ENCODE peak calls at places on chromosomes 5 and 9, in ten cellular contexts. I is A549, Y is tibial artery, X is colonic mucosa, O is IMR-90, C is mucosa of descending colon, P is prostate gland, A is left ventricle myocardium inferior, M is left lung, L is mesothelial cell of epicardium. V is an unnamed sample.

GRCh38 chr5:149754481-149754880 is 24.4 kb downstream of the PPARGC1B start:
- DNase-seq in I (no peak), Y (no peak), X (no peak), O (no peak), C (no peak), P (no peak), A (no peak), M (no peak), L (no peak), V (no peak)

GRCh38 chr9:121731090-121731489 is 79.7 kb downstream of the DAB2IP start:
- DNase-seq in I (no peak), Y (no peak), X (no peak), O (no peak), C (no peak), P (no peak), A (no peak), M (no peak), L (no peak), V (no peak)

GRCh38 chr5:39156082-39156481 is 63.3 kb downstream of the FYB1 start:
- DNase-seq in I (no peak), Y (no peak), X (no peak), O (no peak), C (no peak), P (no peak), A (no peak), M (no peak), L (no peak), V (no peak)

GRCh38 chr9:127201071-127201541 is 63.5 kb upstream of the GARNL3 start:
- DNase-seq in I (no peak), Y (no peak), X (no peak), O (peak; percentile 29), C (no peak), P (no peak), A (peak; percentile 6), M (no peak), L (no peak), V (no peak)

GRCh38 chr9:97398999-97399758 is 12.7 kb upstream of the TDRD7 start:
- DNase-seq in I (peak; percentile 85), Y (peak; percentile 35), X (peak; percentile 82), O (peak; percentile 65), C (peak; percentile 86), P (peak; percentile 23), A (peak; percentile 69), M (peak; percentile 95), L (peak; percentile 79), V (no peak)

GRCh38 chr9:114276908-114277821 is 45.7 kb upstream of the ORM1 start:
- DNase-seq in I (no peak), Y (no peak), X (no peak), O (peak; percentile 98), C (no peak), P (no peak), A (peak; percentile 7), M (no peak), L (no peak), V (no peak)

GRCh38 chr5:37665889-37666288 is 174.0 kb downstream of the GDNF start:
- DNase-seq in I (no peak), Y (no peak), X (no peak), O (no peak), C (peak; percentile 53), P (peak; percentile 13), A (peak; percentile 67), M (peak; percentile 60), L (no peak), V (no peak)

GRCh38 chr9:137087409-137087925 is 682 bp downstream of the MAN1B1 start:
- DNase-seq in I (no peak), Y (no peak), X (no peak), O (no peak), C (no peak), P (no peak), A (no peak), M (no peak), L (no peak), V (no peak)

GRCh38 chr5:163727028-163727427 is 221.6 kb downstream of the MAT2B start:
- DNase-seq in I (no peak), Y (no peak), X (peak; percentile 29), O (no peak), C (peak; percentile 28), P (no peak), A (no peak), M (no peak), L (no peak), V (no peak)

GRCh38 chr5:168219515-168220410 is 71.7 kb upstream of the WWC1 start:
- DNase-seq in I (peak; percentile 94), Y (no peak), X (peak; percentile 72), O (peak; percentile 63), C (peak; percentile 87), P (peak; percentile 71), A (no peak), M (no peak), L (peak; percentile 50), V (peak; percentile 58)

GRCh38 chr9:82549174-82549821 is 513.6 kb downstream of the RASEF start:
- DNase-seq in I (no peak), Y (no peak), X (no peak), O (no peak), C (no peak), P (no peak), A (no peak), M (no peak), L (no peak), V (no peak)
- TF ChIP-seq CTCF in I (no peak), Y (no peak), X (no peak), O (no peak), C (no peak), P (no peak), A (no peak), M (no peak), L (no peak), V (no peak)

GRCh38 chr9:84815554-84815953 is 146.0 kb downstream of the NTRK2 start:
- DNase-seq in I (no peak), Y (no peak), X (no peak), O (no peak), C (no peak), P (no peak), A (no peak), M (no peak), L (no peak), V (no peak)
- TF ChIP-seq CTCF in I (no peak), Y (no peak), X (no peak), O (no peak), C (no peak), P (no peak), A (no peak), M (no peak), L (no peak), V (no peak)

DNA sequence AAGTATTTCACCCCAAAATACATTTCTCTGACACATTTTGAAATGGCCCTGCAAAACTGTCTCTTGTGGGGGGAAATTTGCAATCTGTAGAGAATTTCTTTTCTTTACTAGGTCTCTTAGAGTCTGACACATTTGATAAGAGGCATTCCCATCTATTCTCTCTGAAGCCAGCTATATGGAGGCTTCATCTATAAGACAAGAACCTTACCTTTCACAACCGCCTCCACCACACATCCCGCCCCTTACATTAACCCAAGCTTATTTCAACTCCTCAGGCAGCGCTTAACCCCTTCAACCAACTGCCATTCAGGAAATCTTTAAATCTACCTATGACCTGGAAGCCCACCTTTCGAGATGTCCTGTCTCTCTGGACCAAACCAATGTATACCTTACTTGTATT is 829.5 kb downstream of the TLE4 start:
- DNase-seq in I (no peak), Y (no peak), X (no peak), O (no peak), C (no peak), P (no peak), A (no peak), M (no peak), L (no peak), V (no peak)
- TF ChIP-seq CTCF in I (no peak), Y (no peak), X (no peak), O (no peak), C (no peak), P (no peak), A (no peak), M (no peak), L (no peak), V (no peak)

DNA sequence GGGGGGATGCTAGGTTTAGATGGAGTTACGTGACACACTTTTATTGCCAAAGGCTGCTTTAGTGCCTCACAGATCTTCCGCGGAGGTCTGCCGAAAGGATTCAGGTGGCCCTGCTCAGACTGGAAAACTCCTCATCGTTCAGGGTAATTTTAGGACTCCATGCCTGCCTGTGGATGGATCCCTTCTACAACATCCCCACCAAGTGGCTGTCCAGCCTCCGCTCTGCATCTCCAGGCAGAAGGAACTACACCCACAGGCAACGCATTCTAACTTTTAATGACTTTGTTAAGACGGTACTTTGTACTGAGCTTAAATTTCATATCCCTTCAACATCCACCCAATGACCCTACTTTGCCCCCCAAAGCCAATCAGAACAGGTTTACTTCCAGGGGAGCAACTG is 29.4 kb downstream of the ATPSCKMT start:
- DNase-seq in I (no peak), Y (no peak), X (no peak), O (no peak), C (no peak), P (no peak), A (no peak), M (no peak), L (no peak), V (no peak)
- TF ChIP-seq CTCF in I (no peak), Y (no peak), X (no peak), O (peak; percentile 6), C (no peak), P (no peak), A (peak; percentile 15), M (no peak), L (no peak), V (no peak)

DNA sequence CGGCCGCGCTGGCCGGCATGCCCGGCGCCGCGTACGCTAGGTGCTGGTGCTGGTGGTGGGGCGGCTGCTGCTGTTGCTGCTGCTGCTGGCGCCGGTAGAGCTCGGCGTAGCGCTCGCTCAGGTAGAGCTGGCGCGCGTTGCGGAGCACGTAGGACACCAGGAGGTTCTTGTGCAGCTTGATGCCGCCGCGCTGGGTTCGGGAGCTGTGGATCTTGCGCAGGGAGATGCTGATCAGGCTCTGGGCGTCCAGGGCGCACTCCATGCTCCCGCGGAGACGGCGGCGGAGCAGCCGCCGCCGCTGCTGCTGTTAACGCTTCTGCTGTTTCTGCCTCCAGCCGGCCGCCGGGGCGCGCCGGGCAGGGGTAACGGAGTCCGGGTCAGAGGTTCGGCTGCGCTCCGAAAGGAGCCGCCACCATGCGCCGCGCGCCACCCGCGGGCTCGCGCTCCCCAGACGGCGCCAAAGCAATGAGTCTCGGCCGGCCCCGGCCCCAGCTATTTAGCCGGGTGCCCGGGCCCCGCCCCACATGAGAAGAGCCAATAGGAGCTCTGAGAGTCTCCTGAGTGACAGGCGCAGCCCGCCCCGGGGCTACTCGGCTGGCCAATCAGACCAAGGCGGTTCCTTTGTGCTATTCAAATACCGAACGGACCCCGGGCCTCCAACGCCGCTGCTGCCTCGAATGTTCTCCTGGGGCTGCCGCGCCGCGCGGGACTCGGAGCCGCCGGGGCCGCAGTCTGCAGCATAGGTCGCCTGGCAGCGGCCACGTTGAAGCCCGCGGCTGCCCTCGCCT is at the start of gene IER5L:
- DNase-seq in I (peak; percentile 99), Y (peak; percentile 96), X (peak; percentile 96), O (peak; percentile 94), C (peak; percentile 96), P (peak; percentile 97), A (peak; percentile 95), M (peak; percentile 95), L (peak; percentile 99), V (peak; percentile 66)
- TF ChIP-seq CTCF in I (no peak), Y (no peak), X (no peak), O (peak; percentile 3), C (no peak), P (no peak), A (no peak), M (no peak), L (no peak), V (no peak)

DNA sequence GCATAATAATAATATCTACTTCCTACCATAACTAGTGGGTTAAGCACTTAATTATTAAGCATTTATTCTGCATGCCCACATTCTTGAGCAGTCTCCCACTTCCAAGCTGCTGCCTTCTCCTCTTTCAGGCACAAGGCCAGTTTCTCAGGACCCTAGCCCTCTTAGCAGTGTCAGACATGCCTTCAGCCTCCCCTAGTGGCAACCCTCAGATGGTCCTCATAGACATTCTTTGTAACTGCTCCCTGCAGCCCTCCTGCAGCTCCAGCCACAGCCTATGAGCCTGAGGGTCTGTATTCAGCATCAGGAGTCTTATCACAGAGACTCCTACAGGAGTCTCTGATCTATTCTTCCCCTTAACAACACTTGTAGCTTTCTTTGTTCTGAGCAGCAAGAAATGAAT is 3.8 kb downstream of the IL9 start:
- DNase-seq in I (no peak), Y (no peak), X (no peak), O (no peak), C (no peak), P (no peak), A (no peak), M (no peak), L (no peak), V (no peak)
- TF ChIP-seq CTCF in I (peak; percentile 26), Y (no peak), X (no peak), O (no peak), C (no peak), P (no peak), A (no peak), M (no peak), L (no peak), V (no peak)